ENCODE peak calls at places on chromosomes 2 and 18, in four cellular contexts. Y, F, U and B are unnamed samples.

GRCh38 chr2:150476809-150477302 is 10.6 kb downstream of the RND3 start:
- DNase-seq in Y (peak), F (no peak), U (no peak), B (no peak)

GRCh38 chr2:212815453-212815852 is 276.9 kb upstream of the ERBB4 start:
- DNase-seq in Y (no peak), F (no peak), U (no peak), B (no peak)

GRCh38 chr18:24982831-24983230 is 369.1 kb downstream of the ZNF521 start:
- DNase-seq in Y (peak), F (no peak), U (no peak), B (no peak)

GRCh38 chr2:39050109-39050508 is 70.7 kb downstream of the SOS1 start:
- DNase-seq in Y (peak), F (no peak), U (no peak), B (no peak)

GRCh38 chr2:150466770-150467640 is 20.5 kb downstream of the RND3 start:
- DNase-seq in Y (peak), F (no peak), U (no peak), B (no peak)

GRCh38 chr2:95379616-95379925 is 22.9 kb upstream of the FAHD2A start:
- DNase-seq in Y (peak), F (no peak), U (no peak), B (no peak)

GRCh38 chr2:241763551-241764271 is 12.9 kb upstream of the GAL3ST2 start:
- DNase-seq in Y (no peak), F (no peak), U (no peak), B (no peak)

GRCh38 chr18:32801236-32801635 is 28.4 kb upstream of the KLHL14 start:
- DNase-seq in Y (no peak), F (no peak), U (no peak), B (no peak)

GRCh38 chr2:127811397-127811860 is 458 bp upstream of the WDR33 start:
- DNase-seq in Y (no peak), F (no peak), U (no peak), B (no peak)

GRCh38 chr2:8684885-8685696 is 3.2 kb downstream of the ID2 start:
- DNase-seq in Y (peak), F (peak), U (peak), B (no peak)

GRCh38 chr2:168490015-168490874 is 34.2 kb downstream of the CERS6 start:
- DNase-seq in Y (peak), F (peak), U (no peak), B (peak)

GRCh38 chr2:68653538-68653982 is 10.2 kb downstream of the PROKR1 start:
- DNase-seq in Y (peak), F (no peak), U (no peak), B (no peak)

GRCh38 chr2:239498576-239498975 is 97.8 kb upstream of the HDAC4 start:
- DNase-seq in Y (no peak), F (no peak), U (no peak), B (no peak)

GRCh38 chr2:140711867-140712266 is 1418.9 kb downstream of the LRP1B start:
- DNase-seq in Y (no peak), F (no peak), U (no peak), B (no peak)

GRCh38 chr2:41967426-41968181 is 80.2 kb upstream of the PKDCC start:
- DNase-seq in Y (no peak), F (no peak), U (no peak), B (no peak)